ENCODE peak calls at places on chromosomes 2 and 18, in four cellular contexts. G is esophagus muscularis mucosa; A is IMR-90; B is CD8-positive, alpha-beta memory T cell. L is an unnamed sample.

GRCh38 chr2:157193461-157193860 is 64.0 kb upstream of the GALNT5 start:
- DNase-seq in G (no peak), A (no peak), B (no peak), L (no peak)

GRCh38 chr2:102094917-102095316 is 47.6 kb upstream of the IL1R1 start:
- DNase-seq in G (no peak), A (peak; percentile 98), B (no peak), L (no peak)

GRCh38 chr2:42725657-42726056 is 38.3 kb downstream of the OXER1 start:
- DNase-seq in G (no peak), A (no peak), B (no peak), L (no peak)

GRCh38 chr2:135743860-135744259 is 2.2 kb downstream of the UBXN4 start:
- DNase-seq in G (no peak), A (peak; percentile 6), B (no peak), L (no peak)

GRCh38 chr2:206250041-206250897 is 24.2 kb upstream of the ZDBF2 start:
- DNase-seq in G (no peak), A (peak; percentile 4), B (no peak), L (no peak)

GRCh38 chr2:130768191-130768855 is 13.0 kb downstream of the AMER3 start:
- DNase-seq in G (no peak), A (no peak), B (no peak), L (no peak)

GRCh38 chr2:216695401-216695821 is at the start of gene IGFBP5:
- DNase-seq in G (peak; percentile 97), A (peak; percentile 94), B (no peak), L (peak; percentile 81)

GRCh38 chr2:28449489-28450395 is 46.1 kb upstream of the PLB1 start:
- DNase-seq in G (no peak), A (peak; percentile 46), B (no peak), L (no peak)

GRCh38 chr18:44693030-44693784 is 12.5 kb downstream of the SETBP1 start:
- DNase-seq in G (no peak), A (no peak), B (no peak), L (no peak)

GRCh38 chr18:74574916-74575315 is 22.8 kb upstream of the ZNF407 start:
- DNase-seq in G (no peak), A (no peak), B (no peak), L (no peak)

GRCh38 chr2:121502246-121502645 is 28.4 kb upstream of the RNU4ATAC start:
- DNase-seq in G (no peak), A (peak; percentile 73), B (no peak), L (no peak)

GRCh38 chr2:1556776-1557466 is 143.7 kb downstream of the TPO start:
- DNase-seq in G (no peak), A (peak; percentile 81), B (no peak), L (no peak)

GRCh38 chr2:238103465-238104070 is 3.4 kb downstream of the ESPNL start:
- DNase-seq in G (no peak), A (no peak), B (no peak), L (peak; percentile 57)

GRCh38 chr2:12006841-12007240 is 260.4 kb downstream of the LPIN1 start:
- DNase-seq in G (no peak), A (peak; percentile 50), B (no peak), L (no peak)

GRCh38 chr18:28666216-28666615 is 489.3 kb upstream of the CDH2 start:
- DNase-seq in G (no peak), A (no peak), B (no peak), L (no peak)

GRCh38 chr2:44802409-44803099 is 138.9 kb upstream of the SIX3 start:
- DNase-seq in G (no peak), A (no peak), B (no peak), L (no peak)

DNA sequence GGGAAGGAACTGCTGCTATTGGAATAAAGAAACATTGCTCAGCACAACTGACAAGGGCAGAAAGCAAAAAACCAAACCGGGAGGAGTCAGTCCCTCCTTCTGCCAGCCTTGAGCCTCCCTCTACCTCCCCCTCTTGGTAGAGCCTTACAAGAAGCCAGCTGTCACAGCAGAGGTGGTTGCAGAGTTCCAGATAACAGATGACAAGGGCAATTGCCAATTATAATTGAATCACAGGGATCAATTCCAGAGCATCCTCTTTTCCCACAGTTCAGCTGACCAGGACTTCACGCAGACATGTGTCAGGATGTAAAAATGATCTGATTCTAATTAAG is 548.2 kb upstream of the LRRTM1 start:
- DNase-seq in G (no peak), A (no peak), B (no peak), L (no peak)
- H3K4me3 ChIP-seq in G (no peak overlapping the region), A (no peak overlapping the region), B (no peak overlapping the region), L (no peak overlapping the region)

GRCh38 chr2:80969900-80970299 is 665.3 kb upstream of the LRRTM1 start:
- DNase-seq in G (no peak), A (no peak), B (no peak), L (no peak)
- H3K9me3 ChIP-seq in G (peaks cover 21% of the 10 kb centered on the region), A (peaks cover 16% of the 10 kb centered on the region), B (no peaks in the 10 kb centered on the region), L (peaks cover 8% of the 10 kb centered on the region)

GRCh38 chr2:176129825-176130152 is 284 bp downstream of the HOXD8 start:
- DNase-seq in G (no peak), A (no peak), B (no peak), L (no peak)
- H3K4me3 ChIP-seq in G (peak overlapping the region; percentile 52), A (peak overlapping the region; percentile 7), B (no peak overlapping the region), L (peak overlapping the region; percentile 10)

DNA sequence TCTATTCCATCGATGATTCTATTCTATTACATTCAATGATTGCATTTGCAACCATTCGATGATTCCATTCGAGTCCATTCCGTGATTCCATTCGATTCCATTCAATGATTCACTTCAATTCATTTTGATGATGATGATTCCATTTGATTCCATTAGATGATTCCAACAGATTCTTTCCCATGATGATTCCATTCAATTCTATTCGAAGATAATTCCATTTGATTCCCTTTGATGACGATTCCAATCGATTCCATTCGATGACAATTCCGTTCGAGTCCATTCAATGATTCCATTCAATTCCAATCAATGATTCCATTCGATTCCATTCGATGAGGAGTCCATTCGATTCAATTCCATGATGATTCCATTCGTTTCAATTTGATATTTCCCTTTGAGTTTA is 1088.8 kb downstream of the RPIA start:
- DNase-seq in G (no peak), A (no peak), B (no peak), L (no peak)
- H3K9me3 ChIP-seq in G (peaks cover 97% of the 10 kb centered on the region), A (peaks cover 53% of the 10 kb centered on the region), B (peaks cover 61% of the 10 kb centered on the region), L (peaks cover 75% of the 10 kb centered on the region)